ENCODE peak calls at places on chromosome 14, in four cellular contexts. A is CD8-positive, alpha-beta T cell; T is MM.1S; W is cardiac muscle cell. U is an unnamed sample.
A peak's percentile ranks its signal among the peaks of the same experiment; 100 is the strongest.

GRCh38 chr14:92573761-92574498 is 60.3 kb downstream of the RIN3 start:
- DNase-seq in W (no peak), A (no peak), T (no peak), U (no peak)

GRCh38 chr14:68853749-68854148 is 60.9 kb upstream of the ZFP36L1 start:
- DNase-seq in T (no peak), A (no peak), W (no peak), U (no peak)

GRCh38 chr14:68690106-68690960 is 102.5 kb downstream of the ZFP36L1 start:
- DNase-seq in W (no peak), T (no peak), A (no peak), U (no peak)

GRCh38 chr14:64478634-64479250 is 13.4 kb downstream of the AKAP5 start:
- DNase-seq in A (no peak), T (no peak), W (peak; percentile 56), U (no peak)

GRCh38 chr14:92676031-92676430 is 72.4 kb downstream of the LGMN start:
- DNase-seq in A (no peak), W (no peak), T (no peak), U (no peak)

GRCh38 chr14:55243813-55244212 is 27.4 kb upstream of the FBXO34 start:
- DNase-seq in W (no peak), T (no peak), A (no peak), U (no peak)

GRCh38 chr14:56120091-56120632 is 2.0 kb downstream of the PELI2 start:
- DNase-seq in W (peak; percentile 84), T (no peak), A (no peak), U (no peak)

GRCh38 chr14:79256311-79256879 is 954.9 kb downstream of the DIO2 start:
- DNase-seq in A (no peak), W (no peak), T (no peak), U (no peak)

GRCh38 chr14:70148911-70149675 is 39.7 kb downstream of the SLC8A3 start:
- DNase-seq in W (no peak), A (no peak), T (no peak), U (no peak)

DNA sequence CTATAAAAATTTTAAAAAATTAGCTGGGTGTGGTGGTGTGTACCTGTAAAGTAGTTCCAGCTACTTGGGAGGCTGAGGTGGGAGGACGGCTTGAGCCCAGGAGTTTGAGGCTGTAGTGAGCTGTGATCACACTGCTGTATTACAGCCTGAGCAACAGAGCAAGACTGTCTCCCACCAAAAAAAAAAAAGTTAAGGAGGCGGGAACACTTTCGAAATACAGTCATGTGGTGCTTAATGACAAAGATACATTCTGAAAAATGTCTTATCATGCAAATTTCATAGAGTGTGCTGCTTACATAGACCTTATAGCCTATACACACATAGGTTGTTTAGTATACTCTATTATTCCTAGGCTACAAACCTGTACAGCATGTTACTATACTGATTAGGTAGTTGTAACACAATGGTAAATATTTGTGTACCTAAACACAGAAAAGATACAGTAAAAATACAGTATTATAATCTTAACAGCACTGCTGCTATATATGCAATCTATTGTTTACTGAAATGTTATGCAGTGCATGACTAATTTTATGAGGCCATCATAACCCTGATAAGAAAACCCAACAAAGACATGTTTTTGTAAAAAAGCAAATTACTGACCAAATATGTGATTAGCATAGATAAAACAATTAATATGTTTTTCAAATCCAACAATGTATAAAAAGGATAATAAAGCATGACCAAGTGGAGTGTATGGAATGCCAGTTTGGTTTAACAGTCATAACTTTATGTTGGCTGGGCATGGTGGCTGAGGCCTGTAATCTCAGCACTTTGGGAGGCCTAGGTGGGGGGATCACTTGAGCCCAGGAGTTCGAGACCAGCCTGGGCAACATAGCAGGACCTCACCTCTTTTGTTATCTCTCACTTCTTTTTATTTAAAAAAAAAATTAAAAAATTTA is 11.4 kb downstream of the EIF2S1 start:
- DNase-seq in W (peak; percentile 39), A (no peak), T (no peak), U (no peak)
- H3K36me3 ChIP-seq in W (peaks cover 68% of the 10 kb centered on the region), A (peaks cover 49% of the 10 kb centered on the region), T (no peaks in the 10 kb centered on the region), U (peaks cover 100% of the 10 kb centered on the region)

DNA sequence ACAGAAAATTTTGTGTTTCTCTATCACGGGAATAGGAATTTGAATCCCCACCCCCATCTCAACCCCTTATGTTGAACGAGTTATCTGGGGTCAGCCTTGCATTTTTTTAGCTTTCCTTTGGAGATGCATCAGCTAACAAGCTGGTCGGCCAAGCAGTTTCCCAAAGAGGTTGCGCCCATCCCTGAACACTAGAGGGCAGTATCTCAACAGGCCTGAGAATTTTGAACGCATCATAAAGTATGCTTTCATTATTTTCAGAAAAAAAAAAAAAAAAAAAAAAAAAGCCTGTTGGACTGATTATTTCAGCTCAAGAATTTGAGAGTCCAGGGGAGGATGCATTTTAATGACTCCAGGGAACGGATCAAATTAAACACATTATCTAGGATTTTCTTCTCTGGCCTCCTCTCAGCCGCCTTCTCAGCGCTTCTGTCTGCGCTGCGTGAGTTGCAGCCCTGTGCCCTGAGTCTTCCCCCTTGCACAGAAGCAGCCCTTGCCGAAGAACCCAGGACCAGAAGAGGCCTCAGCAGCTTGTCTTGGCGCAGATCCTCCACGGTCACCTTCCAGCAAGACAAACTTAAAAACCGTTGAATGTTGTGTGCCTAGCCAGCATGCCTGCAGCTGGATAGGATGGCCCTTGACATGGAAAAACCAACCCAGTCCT is 76.5 kb upstream of the GZMB start:
- DNase-seq in W (peak; percentile 77), T (peak; percentile 38), A (peak; percentile 39), U (no peak)
- H3K4me3 ChIP-seq in W (no peak overlapping the region), T (no peak overlapping the region), A (no peak overlapping the region), U (no peak overlapping the region)

GRCh38 chr14:103545219-103545914 is 16.4 kb downstream of the TRMT61A start:
- DNase-seq in T (no peak), W (no peak), A (no peak), U (no peak)
- H3K27ac ChIP-seq in T (no peak overlapping the region), W (no peak overlapping the region), A (no peak overlapping the region), U (no peak overlapping the region)

GRCh38 chr14:90585106-90585505 is 188.3 kb downstream of the CALM1 start:
- DNase-seq in W (no peak), T (no peak), A (no peak), U (no peak)
- H3K36me3 ChIP-seq in W (no peaks in the 10 kb centered on the region), T (no peaks in the 10 kb centered on the region), A (no peaks in the 10 kb centered on the region), U (no peaks in the 10 kb centered on the region)

GRCh38 chr14:104461676-104462443 is 117.7 kb upstream of the C14orf180 start:
- DNase-seq in T (no peak), W (no peak), A (no peak), U (no peak)

GRCh38 chr14:104462651-104463630 is 116.6 kb upstream of the C14orf180 start:
- DNase-seq in T (no peak), A (no peak), W (no peak), U (no peak)

GRCh38 chr14:104458845-104459244 is 120.7 kb upstream of the C14orf180 start:
- DNase-seq in A (no peak), T (no peak), W (no peak), U (no peak)

GRCh38 chr14:104464907-104465306 is 114.7 kb upstream of the C14orf180 start:
- DNase-seq in T (no peak), A (no peak), W (no peak), U (no peak)

DNA sequence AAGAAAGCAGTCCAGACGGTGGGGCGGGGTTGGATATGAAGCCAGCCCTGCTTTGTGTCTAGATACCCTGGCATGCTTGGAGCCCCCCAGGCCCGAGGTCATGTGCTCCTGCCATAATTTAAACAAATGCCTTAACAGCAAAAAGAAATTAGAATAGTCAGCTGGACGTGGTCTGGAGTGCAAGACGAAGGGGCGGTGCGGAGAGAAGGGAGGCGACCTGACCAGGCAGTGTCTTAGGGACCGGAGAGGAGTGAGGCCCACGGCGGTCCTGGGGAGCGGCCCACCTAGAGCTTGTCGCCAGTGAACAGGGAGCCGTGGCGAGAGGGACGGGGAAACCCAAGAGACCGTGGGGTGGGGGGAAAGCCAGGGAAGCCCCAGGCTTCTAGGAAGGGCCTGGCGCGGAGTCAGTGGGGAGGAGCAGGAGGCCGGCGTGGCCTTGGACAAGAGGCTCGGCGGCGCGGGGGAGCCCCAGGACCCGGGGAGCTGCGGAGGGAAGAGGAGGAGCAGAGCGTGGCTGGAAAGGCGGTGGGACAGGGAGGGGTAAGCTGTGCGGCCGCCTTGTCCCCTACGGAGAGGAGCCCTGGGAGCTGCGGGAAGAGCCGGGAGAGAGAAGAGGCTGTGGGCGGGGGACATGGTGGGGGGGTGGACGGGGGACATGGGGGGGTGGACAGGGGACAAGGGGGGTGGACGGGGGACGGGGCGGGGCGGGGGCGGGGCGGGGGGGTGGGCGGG is 118.5 kb upstream of the C14orf180 start:
- DNase-seq in A (no peak), T (no peak), W (peak; percentile 9), U (no peak)
- H3K4me3 ChIP-seq in A (no peak overlapping the region), T (no peak overlapping the region), W (no peak overlapping the region), U (no peak overlapping the region)

U was measured in RWPE2.